ENCODE peak calls at places on chromosomes 6 and 20, in five cellular contexts. K is transverse colon, D is IMR-90, J is pancreas, A is PC-9. X is an unnamed sample.

GRCh38 chr6:105179244-105180065 is at the start of gene POPDC3:
- DNase-seq in K (peak), D (peak), J (peak), A (peak), X (peak)

GRCh38 chr6:30101939-30102700 is 10.8 kb downstream of the TRIM31 start:
- DNase-seq in K (peak), D (peak), J (peak), A (peak), X (peak)

GRCh38 chr6:39196648-39197047 is 32.6 kb downstream of the KCNK5 start:
- DNase-seq in K (no peak), D (no peak), J (peak), A (peak), X (no peak)

GRCh38 chr20:24465730-24466129 is 3.7 kb upstream of the SYNDIG1 start:
- DNase-seq in K (no peak), D (no peak), J (no peak), A (no peak), X (peak)

GRCh38 chr20:4937422-4938319 is 63.6 kb downstream of the SLC23A2 start:
- DNase-seq in K (no peak), D (peak), J (no peak), A (no peak), X (no peak)

GRCh38 chr6:41037107-41037900 is 1.7 kb downstream of the UNC5CL start:
- DNase-seq in K (no peak), D (no peak), J (no peak), A (no peak), X (peak)

GRCh38 chr20:22412977-22413868 is 171.1 kb downstream of the FOXA2 start:
- DNase-seq in K (no peak), D (no peak), J (no peak), A (no peak), X (no peak)

GRCh38 chr6:11096109-11096508 is 2.5 kb downstream of the SMIM13 start:
- DNase-seq in K (peak), D (peak), J (no peak), A (peak), X (peak)

GRCh38 chr6:91043751-91044150 is 456.9 kb upstream of the MAP3K7 start:
- DNase-seq in K (no peak), D (no peak), J (no peak), A (no peak), X (no peak)

GRCh38 chr20:4235512-4236043 is 220.2 kb upstream of the RNF24 start:
- DNase-seq in K (no peak), D (no peak), J (no peak), A (no peak), X (no peak)

GRCh38 chr6:71011861-71012260 is 55.0 kb upstream of the B3GAT2 start:
- DNase-seq in K (no peak), D (no peak), J (no peak), A (no peak), X (no peak)

GRCh38 chr6:210778-211177 is 81.5 kb upstream of the DUSP22 start:
- DNase-seq in K (no peak), D (no peak), J (no peak), A (no peak), X (no peak)

GRCh38 chr20:24747015-24747712 is 201.9 kb upstream of the CST7 start:
- DNase-seq in K (no peak), D (no peak), J (no peak), A (no peak), X (no peak)

GRCh38 chr20:19973920-19974620 is 43.1 kb upstream of the NAA20 start:
- DNase-seq in K (peak), D (peak), J (no peak), A (peak), X (peak)

GRCh38 chr6:112296122-112296521 is 41.8 kb upstream of the LAMA4 start:
- DNase-seq in K (no peak), D (peak), J (no peak), A (peak), X (peak)

GRCh38 chr6:100300221-100300736 is 164.4 kb downstream of the SIM1 start:
- DNase-seq in K (no peak), D (peak), J (no peak), A (peak), X (peak)

GRCh38 chr6:56839533-56840183 is 115.2 kb upstream of the BEND6 start:
- DNase-seq in K (no peak), D (no peak), J (no peak), A (no peak), X (no peak)

GRCh38 chr6:56944651-56945050 is 10.3 kb upstream of the BEND6 start:
- DNase-seq in K (no peak), D (no peak), J (no peak), A (no peak), X (no peak)

GRCh38 chr20:23325107-23325506 is 25.5 kb upstream of the NXT1 start:
- DNase-seq in K (no peak), D (no peak), J (no peak), A (no peak), X (no peak)

GRCh38 chr20:38373231-38373867 is 27.1 kb downstream of the LBP start:
- DNase-seq in K (no peak), D (no peak), J (no peak), A (no peak), X (peak)

GRCh38 chr6:87753131-87753685 is 51.2 kb upstream of the AKIRIN2 start:
- DNase-seq in K (no peak), D (no peak), J (no peak), A (no peak), X (no peak)

GRCh38 chr6:155880905-155881304 is 425.3 kb upstream of the NOX3 start:
- DNase-seq in K (no peak), D (peak), J (no peak), A (peak), X (peak)

GRCh38 chr6:44217332-44218143 is 812 bp downstream of the MYMX start:
- DNase-seq in K (peak), D (peak), J (peak), A (no peak), X (no peak)

GRCh38 chr6:44214307-44214706 is 2.4 kb upstream of the MYMX start:
- DNase-seq in K (no peak), D (no peak), J (no peak), A (no peak), X (no peak)

GRCh38 chr6:44219053-44219814 is 2.5 kb downstream of the MYMX start:
- DNase-seq in K (peak), D (peak), J (peak), A (peak), X (peak)

GRCh38 chr6:44219815-44220784 is 3.3 kb upstream of the SLC29A1 start:
- DNase-seq in K (no peak), D (no peak), J (no peak), A (no peak), X (no peak)

DNA sequence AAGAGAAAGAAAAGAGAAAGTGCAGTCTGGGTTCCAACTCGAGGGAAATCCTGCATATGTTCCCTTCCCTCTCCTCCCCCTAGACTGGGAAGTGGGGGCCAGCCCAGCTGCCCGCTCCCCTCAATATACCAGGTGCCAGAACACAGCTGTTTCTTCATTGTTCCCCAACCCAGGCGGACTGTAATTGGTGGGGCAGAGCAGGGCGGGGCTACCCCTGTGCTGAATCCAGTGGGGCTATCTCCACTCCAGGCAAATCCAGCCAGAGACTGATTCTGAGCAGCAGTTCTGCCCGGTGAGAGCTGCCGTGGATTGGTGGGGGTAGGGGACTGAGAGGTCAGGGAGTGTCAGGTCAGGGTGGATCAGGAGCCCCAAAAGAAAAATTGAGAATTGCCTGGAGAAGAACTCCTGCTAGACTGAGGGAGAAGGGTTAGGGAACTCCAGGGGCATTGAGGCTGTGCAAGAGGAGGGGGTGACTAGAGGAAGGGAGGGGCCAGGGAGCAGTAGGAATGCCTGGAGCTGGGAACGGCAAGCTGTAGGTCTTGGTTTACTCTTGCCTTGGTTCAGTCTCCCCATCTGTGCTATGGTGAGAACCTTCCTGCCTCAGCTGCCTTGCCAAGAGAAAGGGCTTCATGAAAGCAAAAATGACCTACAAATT is at the start of gene MYMX:
- DNase-seq in K (no peak), D (no peak), J (peak), A (no peak), X (no peak)
- H3K4me3 ChIP-seq in K (no peak), D (no peak), J (no peak), A (no peak), X (no peak)

DNA sequence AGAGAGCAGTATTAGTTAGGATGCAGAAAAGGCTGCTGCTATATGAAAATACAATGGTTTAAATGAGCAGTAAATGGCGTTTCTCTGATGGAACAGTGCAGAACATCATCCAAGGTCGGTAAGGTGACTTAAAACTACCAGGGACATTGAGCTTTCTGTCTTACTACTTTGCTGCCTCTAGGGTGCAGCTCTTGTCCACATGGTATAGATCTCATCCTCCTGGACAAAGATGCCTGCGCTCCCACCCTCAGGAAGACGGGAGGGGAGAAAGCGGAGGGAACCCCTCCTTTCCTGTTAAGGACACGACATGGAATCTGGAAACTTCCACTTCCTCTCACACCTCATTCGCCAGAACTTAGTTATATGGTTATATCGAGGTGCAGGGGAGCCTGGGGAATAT is 224.4 kb upstream of the TSHZ2 start:
- DNase-seq in K (no peak), D (no peak), J (no peak), A (no peak), X (no peak)
- TF ChIP-seq CTCF in K (no peak), D (no peak), J (no peak), A (no peak), X (no peak)

DNA sequence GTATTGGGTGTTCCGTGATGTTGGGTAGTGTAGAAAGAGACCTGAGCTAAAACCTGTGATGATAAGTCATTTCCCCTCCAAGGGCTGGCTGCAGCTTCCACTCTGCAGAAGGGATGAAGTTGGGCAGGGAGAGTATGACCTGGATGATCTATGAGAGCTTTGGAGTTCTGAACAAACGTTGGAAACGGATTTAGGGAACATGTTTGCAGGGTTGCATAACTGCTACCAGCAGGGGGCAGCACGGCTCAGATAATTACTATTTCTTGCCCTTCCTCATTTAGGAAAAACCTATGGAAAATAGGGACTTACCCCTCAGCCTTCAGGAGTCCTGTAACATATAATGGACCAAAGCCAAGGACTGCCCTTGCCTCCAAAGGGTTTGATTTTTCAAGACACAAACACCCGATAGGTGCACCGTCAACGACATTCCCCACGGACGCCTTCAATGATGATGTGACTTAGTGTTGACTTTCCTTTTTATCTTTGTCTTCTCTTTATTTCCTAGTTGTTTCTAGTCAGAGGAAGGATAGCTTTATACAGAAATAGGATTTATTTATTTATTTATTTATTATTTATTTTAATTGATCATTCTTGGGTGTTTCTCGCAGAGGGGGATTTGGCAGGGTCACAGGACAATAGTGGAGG is 164.9 kb upstream of the SASH1 start:
- DNase-seq in K (peak), D (peak), J (no peak), A (no peak), X (peak)
- H3K4me3 ChIP-seq in K (no peak), D (no peak), J (no peak), A (no peak), X (no peak)

GRCh38 chr6:36873612-36874011 is 991 bp downstream of the PPIL1 start:
- DNase-seq in K (no peak), D (no peak), J (no peak), A (no peak), X (no peak)
- TF ChIP-seq CTCF in K (no peak), D (no peak), J (no peak), A (peak), X (no peak)

GRCh38 chr20:49319204-49319809 is 41.5 kb upstream of the ZNFX1 start:
- DNase-seq in K (no peak), D (no peak), J (no peak), A (no peak), X (no peak)

GRCh38 chr20:49320460-49320859 is 42.6 kb upstream of the ZNFX1 start:
- DNase-seq in K (no peak), D (peak), J (no peak), A (peak), X (peak)

GRCh38 chr20:49316704-49317103 is 38.8 kb upstream of the ZNFX1 start:
- DNase-seq in K (no peak), D (no peak), J (no peak), A (no peak), X (no peak)

GRCh38 chr20:49318430-49319203 is 40.8 kb upstream of the ZNFX1 start:
- DNase-seq in K (no peak), D (no peak), J (peak), A (no peak), X (no peak)

GRCh38 chr20:49318091-49318429 is 40.2 kb upstream of the ZNFX1 start:
- DNase-seq in K (no peak), D (no peak), J (no peak), A (no peak), X (no peak)
- H3K4me3 ChIP-seq in K (peak), D (no peak), J (no peak), A (no peak), X (no peak)

GRCh38 chr6:6584310-6585002 is 4.1 kb upstream of the LY86 start:
- DNase-seq in K (no peak), D (no peak), J (no peak), A (no peak), X (no peak)
- TF ChIP-seq CTCF in K (no peak), D (no peak), J (no peak), A (no peak), X (no peak)

DNA sequence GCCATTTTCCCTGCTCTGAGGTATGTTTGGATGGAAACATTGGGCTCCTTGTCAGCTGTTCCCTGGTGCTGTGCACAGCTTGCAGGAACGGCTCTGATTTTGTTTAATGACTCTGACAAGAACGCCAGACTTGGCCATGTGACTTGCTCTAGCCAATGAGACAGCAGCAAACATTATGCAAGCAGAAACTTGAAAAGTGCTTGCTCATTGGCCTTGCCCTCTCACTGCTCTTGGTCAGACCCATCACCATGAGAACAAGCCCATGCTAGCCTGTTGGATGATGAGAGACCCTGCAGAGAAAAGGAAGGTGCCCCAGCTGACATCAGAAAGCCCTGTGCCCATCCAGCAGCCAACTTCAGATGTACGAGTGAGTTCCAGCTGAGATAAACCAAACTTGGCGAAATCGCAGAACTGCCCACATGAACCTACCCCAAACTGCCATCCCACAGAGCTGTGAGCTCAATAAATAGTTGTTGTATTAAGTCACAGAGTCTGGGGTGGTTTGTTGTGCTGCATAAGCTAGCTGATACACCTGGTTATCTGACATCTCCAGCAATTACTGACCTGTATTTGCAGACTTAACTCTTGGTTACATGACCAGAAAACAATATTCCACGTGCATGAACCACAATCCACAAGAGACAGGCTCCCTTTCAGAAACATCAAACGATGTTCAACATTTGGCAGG is 96.9 kb downstream of the JPH2 start:
- DNase-seq in K (peak), D (peak), J (no peak), A (no peak), X (peak)
- H3K4me3 ChIP-seq in K (no peak), D (no peak), J (no peak), A (no peak), X (no peak)

GRCh38 chr20:9886227-9886626 is 47.4 kb upstream of the PAK5 start:
- DNase-seq in K (no peak), D (peak), J (no peak), A (no peak), X (peak)

GRCh38 chr20:9889270-9889981 is 50.5 kb upstream of the PAK5 start:
- DNase-seq in K (no peak), D (no peak), J (no peak), A (no peak), X (no peak)

GRCh38 chr20:9884061-9884460 is 45.2 kb upstream of the PAK5 start:
- DNase-seq in K (no peak), D (no peak), J (no peak), A (no peak), X (no peak)

GRCh38 chr20:9884666-9885065 is 45.8 kb upstream of the PAK5 start:
- DNase-seq in K (no peak), D (peak), J (no peak), A (no peak), X (no peak)
- TF ChIP-seq CTCF in K (no peak), D (no peak), J (no peak), A (no peak), X (no peak)

GRCh38 chr6:18340781-18341551 is 46.2 kb upstream of the RNF144B start:
- DNase-seq in K (no peak), D (no peak), J (no peak), A (no peak), X (no peak)
- H3K4me3 ChIP-seq in K (no peak), D (no peak), J (no peak), A (no peak), X (no peak)

X was measured in cardiac fibroblast.